ENCODE peak calls at places on chromosomes 5 and 9, in eight cellular contexts. One of them, this sample, is unnamed.

GRCh38 chr5:42876375-42876844 is 64.7 kb upstream of the SELENOP start:
- DNase-seq in upper lobe of right lung: no peak
- DNase-seq in adrenal gland: no peak
- DNase-seq in neural progenitor cell: no peak
- DNase-seq in pancreas: no peak
- DNase-seq in heart right ventricle: no peak
- DNase-seq in HCT116: no peak
- DNase-seq in testis: no peak
- DNase-seq in this sample: no peak

GRCh38 chr5:56816546-56817081 is 1.3 kb downstream of the MAP3K1 start:
- DNase-seq in testis: peak; percentile 59
- DNase-seq in neural progenitor cell: peak; percentile 75
- DNase-seq in pancreas: peak; percentile 69
- DNase-seq in upper lobe of right lung: peak; percentile 81
- DNase-seq in heart right ventricle: peak; percentile 58
- DNase-seq in HCT116: no peak
- DNase-seq in adrenal gland: peak; percentile 65
- DNase-seq in this sample: peak; percentile 59

GRCh38 chr5:176529824-176530195 is 7.4 kb downstream of the RNF44 start:
- DNase-seq in neural progenitor cell: no peak
- DNase-seq in upper lobe of right lung: no peak
- DNase-seq in testis: no peak
- DNase-seq in pancreas: no peak
- DNase-seq in adrenal gland: no peak
- DNase-seq in heart right ventricle: no peak
- DNase-seq in HCT116: no peak
- DNase-seq in this sample: no peak

GRCh38 chr5:1242733-1243486 is 17.7 kb downstream of the SLC6A18 start:
- DNase-seq in pancreas: no peak
- DNase-seq in testis: no peak
- DNase-seq in heart right ventricle: no peak
- DNase-seq in upper lobe of right lung: no peak
- DNase-seq in HCT116: no peak
- DNase-seq in neural progenitor cell: no peak
- DNase-seq in adrenal gland: no peak
- DNase-seq in this sample: no peak

GRCh38 chr9:79736051-79736450 is 164.3 kb downstream of the TLE4 start:
- DNase-seq in neural progenitor cell: no peak
- DNase-seq in testis: no peak
- DNase-seq in upper lobe of right lung: no peak
- DNase-seq in HCT116: no peak
- DNase-seq in adrenal gland: no peak
- DNase-seq in pancreas: no peak
- DNase-seq in heart right ventricle: no peak
- DNase-seq in this sample: no peak

GRCh38 chr5:127854520-127854919 is 151.3 kb downstream of the CCDC192 start:
- DNase-seq in neural progenitor cell: no peak
- DNase-seq in HCT116: no peak
- DNase-seq in testis: no peak
- DNase-seq in upper lobe of right lung: no peak
- DNase-seq in pancreas: no peak
- DNase-seq in heart right ventricle: no peak
- DNase-seq in adrenal gland: no peak
- DNase-seq in this sample: no peak

GRCh38 chr9:94927048-94927761 is 200.7 kb downstream of the AOPEP start:
- DNase-seq in neural progenitor cell: no peak
- DNase-seq in pancreas: no peak
- DNase-seq in HCT116: no peak
- DNase-seq in heart right ventricle: no peak
- DNase-seq in testis: no peak
- DNase-seq in upper lobe of right lung: peak; percentile 54
- DNase-seq in adrenal gland: no peak
- DNase-seq in this sample: no peak

GRCh38 chr5:133030343-133031005 is 4.1 kb upstream of the ZCCHC10 start:
- DNase-seq in neural progenitor cell: no peak
- DNase-seq in heart right ventricle: no peak
- DNase-seq in upper lobe of right lung: no peak
- DNase-seq in pancreas: no peak
- DNase-seq in HCT116: no peak
- DNase-seq in testis: no peak
- DNase-seq in adrenal gland: no peak
- DNase-seq in this sample: no peak

GRCh38 chr9:33044677-33045282 is 19.7 kb downstream of the DNAJA1 start:
- DNase-seq in upper lobe of right lung: no peak
- DNase-seq in heart right ventricle: no peak
- DNase-seq in testis: peak; percentile 66
- DNase-seq in neural progenitor cell: peak; percentile 62
- DNase-seq in HCT116: no peak
- DNase-seq in adrenal gland: no peak
- DNase-seq in pancreas: peak; percentile 61
- DNase-seq in this sample: peak; percentile 14

GRCh38 chr9:113690055-113690740 is 185.9 kb upstream of the ZNF618 start:
- DNase-seq in heart right ventricle: no peak
- DNase-seq in pancreas: no peak
- DNase-seq in HCT116: no peak
- DNase-seq in testis: no peak
- DNase-seq in neural progenitor cell: peak; percentile 9
- DNase-seq in upper lobe of right lung: peak; percentile 20
- DNase-seq in adrenal gland: no peak
- DNase-seq in this sample: no peak

GRCh38 chr5:98372351-98372750 is 401.1 kb upstream of the RGMB start:
- DNase-seq in neural progenitor cell: no peak
- DNase-seq in HCT116: no peak
- DNase-seq in heart right ventricle: no peak
- DNase-seq in adrenal gland: no peak
- DNase-seq in upper lobe of right lung: no peak
- DNase-seq in testis: no peak
- DNase-seq in pancreas: no peak
- DNase-seq in this sample: no peak

GRCh38 chr5:73902327-73903051 is 276.5 kb downstream of the ARHGEF28 start:
- DNase-seq in testis: peak; percentile 21
- DNase-seq in neural progenitor cell: peak; percentile 65
- DNase-seq in pancreas: no peak
- DNase-seq in upper lobe of right lung: no peak
- DNase-seq in heart right ventricle: no peak
- DNase-seq in HCT116: peak; percentile 63
- DNase-seq in adrenal gland: no peak
- DNase-seq in this sample: no peak

GRCh38 chr5:40442346-40442745 is 237.4 kb upstream of the PTGER4 start:
- DNase-seq in adrenal gland: no peak
- DNase-seq in HCT116: no peak
- DNase-seq in pancreas: no peak
- DNase-seq in heart right ventricle: no peak
- DNase-seq in upper lobe of right lung: no peak
- DNase-seq in neural progenitor cell: no peak
- DNase-seq in testis: no peak
- DNase-seq in this sample: no peak

GRCh38 chr5:66959668-66960067 is 236.9 kb downstream of the CD180 start:
- DNase-seq in upper lobe of right lung: no peak
- DNase-seq in neural progenitor cell: no peak
- DNase-seq in pancreas: no peak
- DNase-seq in HCT116: no peak
- DNase-seq in adrenal gland: no peak
- DNase-seq in heart right ventricle: no peak
- DNase-seq in testis: no peak
- DNase-seq in this sample: no peak

GRCh38 chr5:58466939-58467338 is 7.1 kb upstream of the PLK2 start:
- DNase-seq in adrenal gland: peak; percentile 29
- DNase-seq in heart right ventricle: no peak
- DNase-seq in testis: no peak
- DNase-seq in pancreas: no peak
- DNase-seq in neural progenitor cell: peak; percentile 8
- DNase-seq in upper lobe of right lung: no peak
- DNase-seq in HCT116: no peak
- DNase-seq in this sample: no peak

GRCh38 chr5:79020861-79021561 is 35.9 kb upstream of the ARSB start:
- DNase-seq in adrenal gland: peak; percentile 47
- DNase-seq in heart right ventricle: peak; percentile 32
- DNase-seq in neural progenitor cell: peak; percentile 72
- DNase-seq in testis: peak; percentile 70
- DNase-seq in upper lobe of right lung: peak; percentile 67
- DNase-seq in pancreas: peak; percentile 36
- DNase-seq in HCT116: peak; percentile 58
- DNase-seq in this sample: peak; percentile 66

DNA sequence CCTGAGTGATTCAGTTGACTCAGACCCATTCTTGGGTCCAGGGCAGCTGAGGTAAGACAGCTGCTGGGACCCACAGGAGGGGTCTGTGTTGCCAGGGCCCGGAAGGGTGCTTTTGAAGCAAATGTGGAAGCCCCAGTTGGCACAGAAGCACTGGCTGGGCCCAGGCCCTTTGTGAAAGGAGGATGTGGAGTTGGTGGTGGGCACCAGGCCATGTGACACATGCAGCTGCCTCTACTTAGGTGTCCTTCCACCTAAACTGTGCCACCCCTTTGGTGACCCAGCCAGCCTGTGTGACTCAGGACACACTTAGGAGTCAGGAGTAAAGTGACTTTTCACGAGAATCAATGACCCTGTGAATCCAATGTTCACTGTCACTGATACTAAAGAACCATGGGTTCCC is 114.3 kb upstream of the SLC25A48 start:
- DNase-seq in HCT116: no peak
- DNase-seq in pancreas: no peak
- DNase-seq in adrenal gland: no peak
- DNase-seq in neural progenitor cell: no peak
- DNase-seq in upper lobe of right lung: no peak
- DNase-seq in testis: no peak
- DNase-seq in heart right ventricle: no peak
- DNase-seq in this sample: no peak
- H3K27ac ChIP-seq in HCT116: no peak overlapping the region
- H3K27ac ChIP-seq in pancreas: no peak overlapping the region
- H3K27ac ChIP-seq in adrenal gland: no peak overlapping the region
- H3K27ac ChIP-seq in neural progenitor cell: no peak overlapping the region
- H3K27ac ChIP-seq in upper lobe of right lung: no peak overlapping the region
- H3K27ac ChIP-seq in testis: no peak overlapping the region
- H3K27ac ChIP-seq in heart right ventricle: no peak overlapping the region
- H3K27ac ChIP-seq in this sample: no peak overlapping the region

GRCh38 chr9:131840220-131840619 is 100.3 kb upstream of the RAPGEF1 start:
- DNase-seq in pancreas: no peak
- DNase-seq in heart right ventricle: no peak
- DNase-seq in adrenal gland: no peak
- DNase-seq in HCT116: no peak
- DNase-seq in upper lobe of right lung: no peak
- DNase-seq in neural progenitor cell: no peak
- DNase-seq in testis: no peak
- DNase-seq in this sample: no peak
- TF ChIP-seq CTCF in pancreas: no peak
- TF ChIP-seq CTCF in heart right ventricle: no peak
- TF ChIP-seq CTCF in adrenal gland: no peak
- TF ChIP-seq CTCF in HCT116: no peak
- TF ChIP-seq CTCF in upper lobe of right lung: no peak
- TF ChIP-seq CTCF in neural progenitor cell: no peak
- TF ChIP-seq CTCF in testis: no peak
- TF ChIP-seq CTCF in this sample: no peak

GRCh38 chr5:113061851-113062631 is 85.4 kb downstream of the DCP2 start:
- DNase-seq in neural progenitor cell: no peak
- DNase-seq in heart right ventricle: no peak
- DNase-seq in HCT116: no peak
- DNase-seq in pancreas: no peak
- DNase-seq in testis: no peak
- DNase-seq in adrenal gland: no peak
- DNase-seq in upper lobe of right lung: no peak
- DNase-seq in this sample: no peak
- H3K4me1 ChIP-seq in neural progenitor cell: peaks cover 10% of the 10 kb centered on the region
- H3K4me1 ChIP-seq in heart right ventricle: no peaks in the 10 kb centered on the region
- H3K4me1 ChIP-seq in HCT116: peaks cover 5% of the 10 kb centered on the region
- H3K4me1 ChIP-seq in pancreas: no peaks in the 10 kb centered on the region
- H3K4me1 ChIP-seq in testis: no peaks in the 10 kb centered on the region
- H3K4me1 ChIP-seq in adrenal gland: peaks cover 9% of the 10 kb centered on the region
- H3K4me1 ChIP-seq in upper lobe of right lung: no peaks in the 10 kb centered on the region
- H3K4me1 ChIP-seq in this sample: no peaks in the 10 kb centered on the region

GRCh38 chr5:134240421-134240962 is 14.6 kb upstream of the PPP2CA start:
- DNase-seq in adrenal gland: peak; percentile 41
- DNase-seq in upper lobe of right lung: no peak
- DNase-seq in heart right ventricle: no peak
- DNase-seq in HCT116: no peak
- DNase-seq in testis: peak; percentile 26
- DNase-seq in pancreas: no peak
- DNase-seq in neural progenitor cell: peak; percentile 17
- DNase-seq in this sample: peak; percentile 15
- H3K27ac ChIP-seq in adrenal gland: no peak overlapping the region
- H3K27ac ChIP-seq in upper lobe of right lung: no peak overlapping the region
- H3K27ac ChIP-seq in heart right ventricle: peak overlapping the region; percentile 68
- H3K27ac ChIP-seq in HCT116: no peak overlapping the region
- H3K27ac ChIP-seq in testis: no peak overlapping the region
- H3K27ac ChIP-seq in pancreas: peak overlapping the region; percentile 25
- H3K27ac ChIP-seq in neural progenitor cell: no peak overlapping the region
- H3K27ac ChIP-seq in this sample: no peak overlapping the region

GRCh38 chr9:98049668-98050067 is 6.9 kb upstream of the NANS start:
- DNase-seq in testis: no peak
- DNase-seq in neural progenitor cell: no peak
- DNase-seq in heart right ventricle: no peak
- DNase-seq in upper lobe of right lung: no peak
- DNase-seq in HCT116: no peak
- DNase-seq in adrenal gland: no peak
- DNase-seq in pancreas: no peak
- DNase-seq in this sample: no peak

GRCh38 chr9:98047002-98047401 is 9.5 kb upstream of the NANS start:
- DNase-seq in adrenal gland: no peak
- DNase-seq in upper lobe of right lung: no peak
- DNase-seq in neural progenitor cell: no peak
- DNase-seq in heart right ventricle: no peak
- DNase-seq in HCT116: no peak
- DNase-seq in testis: no peak
- DNase-seq in pancreas: no peak
- DNase-seq in this sample: no peak

GRCh38 chr9:98043921-98044320 is 12.6 kb upstream of the NANS start:
- DNase-seq in upper lobe of right lung: no peak
- DNase-seq in adrenal gland: no peak
- DNase-seq in pancreas: no peak
- DNase-seq in HCT116: no peak
- DNase-seq in heart right ventricle: no peak
- DNase-seq in neural progenitor cell: no peak
- DNase-seq in testis: no peak
- DNase-seq in this sample: no peak

GRCh38 chr9:98046161-98046543 is 10.4 kb upstream of the NANS start:
- DNase-seq in heart right ventricle: no peak
- DNase-seq in pancreas: no peak
- DNase-seq in HCT116: no peak
- DNase-seq in testis: no peak
- DNase-seq in upper lobe of right lung: no peak
- DNase-seq in adrenal gland: no peak
- DNase-seq in neural progenitor cell: no peak
- DNase-seq in this sample: no peak

GRCh38 chr9:98045234-98046160 is 11.0 kb upstream of the NANS start:
- DNase-seq in heart right ventricle: no peak
- DNase-seq in neural progenitor cell: no peak
- DNase-seq in adrenal gland: no peak
- DNase-seq in upper lobe of right lung: no peak
- DNase-seq in HCT116: peak; percentile 87
- DNase-seq in pancreas: no peak
- DNase-seq in testis: no peak
- DNase-seq in this sample: no peak
- TF ChIP-seq CTCF in heart right ventricle: no peak
- TF ChIP-seq CTCF in neural progenitor cell: no peak
- TF ChIP-seq CTCF in adrenal gland: no peak
- TF ChIP-seq CTCF in upper lobe of right lung: peak; percentile 5
- TF ChIP-seq CTCF in HCT116: no peak
- TF ChIP-seq CTCF in pancreas: no peak
- TF ChIP-seq CTCF in testis: no peak
- TF ChIP-seq CTCF in this sample: no peak